ENCODE peak calls at places on chromosomes 3 and 15, in four cellular contexts. G, V, U and O are unnamed samples.

GRCh38 chr3:48130321-48130881 is 57.8 kb downstream of the CDC25A start:
- ATAC-seq in G (no peak), V (peak), U (no peak), O (peak)

GRCh38 chr3:187705164-187705563 is 2.8 kb upstream of the RTP2 start:
- ATAC-seq in G (no peak), U (no peak), V (no peak), O (no peak)

GRCh38 chr3:111581403-111582113 is 13.6 kb downstream of the ZBED2 start:
- ATAC-seq in G (no peak), V (no peak), U (no peak), O (no peak)

GRCh38 chr3:171760475-171760874 is 49.8 kb downstream of the PLD1 start:
- ATAC-seq in V (no peak), G (peak), U (no peak), O (no peak)

GRCh38 chr3:187567741-187568140 is 102.5 kb downstream of the SST start:
- ATAC-seq in V (no peak), G (no peak), U (no peak), O (no peak)

GRCh38 chr15:87959080-87959479 is 297.5 kb downstream of the NTRK3 start:
- ATAC-seq in G (no peak), V (peak), U (peak), O (no peak)

GRCh38 chr3:168088106-168088722 is 7.5 kb downstream of the GOLIM4 start:
- ATAC-seq in G (peak), U (peak), V (peak), O (no peak)

GRCh38 chr3:150723946-150724345 is 20.2 kb upstream of the ERICH6 start:
- ATAC-seq in G (no peak), V (no peak), U (no peak), O (no peak)

GRCh38 chr3:141493152-141493551 is 6.3 kb downstream of the RASA2 start:
- ATAC-seq in G (peak), U (no peak), V (no peak), O (no peak)

GRCh38 chr3:86969500-86970189 is 21.3 kb downstream of the VGLL3 start:
- ATAC-seq in G (peak), V (peak), U (peak), O (no peak)

GRCh38 chr3:117308756-117309155 is 599.2 kb downstream of the TUSC7 start:
- ATAC-seq in U (no peak), G (no peak), V (no peak), O (no peak)

GRCh38 chr3:10753964-10754363 is 62.1 kb upstream of the SLC6A11 start:
- ATAC-seq in U (no peak), G (peak), V (peak), O (no peak)

GRCh38 chr3:99699841-99700240 is 61.4 kb downstream of the COL8A1 start:
- ATAC-seq in V (no peak), U (no peak), G (no peak), O (no peak)

GRCh38 chr15:50059883-50060282 is 59.1 kb downstream of the ATP8B4 start:
- ATAC-seq in U (no peak), V (no peak), G (no peak), O (no peak)

GRCh38 chr15:48298914-48299313 is 32.3 kb upstream of the DUT start:
- ATAC-seq in G (no peak), V (no peak), U (no peak), O (no peak)

GRCh38 chr3:98553021-98553563 is 21.3 kb downstream of the GPR15 start:
- ATAC-seq in U (no peak), V (peak), G (peak), O (no peak)

GRCh38 chr3:170584585-170585007 is 1.3 kb downstream of the SLC7A14 start:
- ATAC-seq in U (peak), V (peak), G (peak), O (no peak)

GRCh38 chr3:52484680-52485461 is 10.3 kb upstream of the STAB1 start:
- ATAC-seq in V (no peak), G (no peak), U (no peak), O (no peak)

GRCh38 chr3:129312021-129312639 is 33.5 kb downstream of the HMCES start:
- ATAC-seq in G (no peak), U (no peak), V (no peak), O (no peak)

GRCh38 chr3:129313983-129314756 is 35.5 kb downstream of the HMCES start:
- ATAC-seq in U (peak), V (peak), G (peak), O (peak)

GRCh38 chr3:129312671-129313414 is 34.2 kb downstream of the HMCES start:
- ATAC-seq in U (peak), G (no peak), V (peak), O (no peak)

GRCh38 chr3:129314757-129315385 is 36.2 kb downstream of the HMCES start:
- ATAC-seq in G (peak), U (peak), V (peak), O (peak)

GRCh38 chr3:129313415-129313982 is 34.8 kb downstream of the HMCES start:
- ATAC-seq in U (peak), V (peak), G (peak), O (no peak)
- H3K4me3 ChIP-seq in U (no peak), V (no peak), G (no peak), O (no peak)

GRCh38 chr3:123152656-123153055 is 49.1 kb upstream of the SEC22A start:
- ATAC-seq in V (no peak), U (no peak), G (peak), O (peak)

GRCh38 chr3:123153124-123153523 is 48.6 kb upstream of the SEC22A start:
- ATAC-seq in V (no peak), G (peak), U (no peak), O (no peak)

GRCh38 chr3:123150449-123150954 is 51.2 kb upstream of the SEC22A start:
- ATAC-seq in V (no peak), U (no peak), G (no peak), O (no peak)

GRCh38 chr3:123149525-123149924 is 52.2 kb upstream of the SEC22A start:
- ATAC-seq in U (no peak), G (no peak), V (no peak), O (no peak)

DNA sequence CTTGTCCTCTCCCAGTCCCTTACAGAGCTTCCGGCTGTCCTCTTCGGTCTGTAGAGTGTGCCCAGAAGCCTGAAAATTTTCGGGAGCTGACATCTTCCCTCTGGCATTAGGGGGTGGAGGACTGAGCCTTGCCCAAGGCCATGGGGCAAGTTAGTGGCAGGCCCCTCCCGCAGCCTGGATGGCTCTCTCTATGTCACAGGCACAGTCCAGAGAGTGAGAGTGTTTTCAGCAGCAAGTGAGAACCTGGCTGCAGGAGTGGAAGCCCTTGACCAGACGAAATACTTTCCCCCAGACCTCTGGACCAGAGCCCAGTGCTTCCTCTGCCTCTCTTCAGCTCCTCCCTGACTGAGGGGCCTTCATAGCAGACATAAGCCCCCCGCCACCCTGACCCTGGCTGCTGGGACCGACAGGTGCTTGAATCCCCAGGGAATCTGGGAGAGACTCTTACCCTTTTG is 50.5 kb upstream of the SEC22A start:
- ATAC-seq in G (no peak), U (no peak), V (no peak), O (no peak)
- H3K27ac ChIP-seq in G (no peak), U (no peak), V (no peak), O (no peak)

GRCh38 chr3:88896026-88896425 is 211.4 kb upstream of the EPHA3 start:
- ATAC-seq in U (no peak), V (no peak), G (no peak), O (no peak)
- TF ChIP-seq EP300 in U (no peak), V (no peak), G (no peak), O (no peak)

GRCh38 chr3:128503751-128504532 is 10.9 kb upstream of the GATA2 start:
- ATAC-seq in U (no peak), G (no peak), V (peak), O (no peak)
- H3K4me3 ChIP-seq in U (no peak), G (no peak), V (no peak), O (no peak)

DNA sequence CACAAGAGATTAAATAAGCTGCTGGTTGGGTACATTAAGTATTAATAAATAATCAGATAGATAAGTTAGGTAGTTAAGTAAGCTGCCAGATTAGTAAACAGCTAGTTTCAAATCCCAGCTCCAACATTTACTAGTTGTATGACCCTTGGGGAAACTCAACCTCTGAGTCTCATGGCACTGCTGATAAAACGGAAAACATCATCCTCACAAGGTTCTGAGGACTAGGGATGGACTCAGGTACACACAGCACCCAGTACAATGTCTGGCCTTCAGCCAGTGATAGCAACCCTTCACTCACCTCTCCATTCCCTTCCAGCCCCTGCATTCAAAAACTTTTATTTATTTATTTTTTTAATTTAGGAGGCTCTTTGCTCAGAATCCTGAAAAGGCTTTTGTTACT is 32.3 kb downstream of the B3GNT5 start:
- ATAC-seq in U (peak), V (no peak), G (peak), O (no peak)
- H3K27ac ChIP-seq in U (peak), V (peak), G (peak), O (peak)

GRCh38 chr3:23985752-23986544 is 40.9 kb downstream of the NR1D2 start:
- ATAC-seq in G (peak), V (no peak), U (no peak), O (no peak)

GRCh38 chr3:23987376-23987775 is 42.3 kb downstream of the NR1D2 start:
- ATAC-seq in U (no peak), G (no peak), V (peak), O (no peak)

GRCh38 chr3:23981136-23981535 is 36.0 kb downstream of the NR1D2 start:
- ATAC-seq in V (no peak), U (peak), G (no peak), O (peak)

GRCh38 chr3:23981955-23982354 is 36.9 kb downstream of the NR1D2 start:
- ATAC-seq in U (peak), V (peak), G (no peak), O (no peak)

DNA sequence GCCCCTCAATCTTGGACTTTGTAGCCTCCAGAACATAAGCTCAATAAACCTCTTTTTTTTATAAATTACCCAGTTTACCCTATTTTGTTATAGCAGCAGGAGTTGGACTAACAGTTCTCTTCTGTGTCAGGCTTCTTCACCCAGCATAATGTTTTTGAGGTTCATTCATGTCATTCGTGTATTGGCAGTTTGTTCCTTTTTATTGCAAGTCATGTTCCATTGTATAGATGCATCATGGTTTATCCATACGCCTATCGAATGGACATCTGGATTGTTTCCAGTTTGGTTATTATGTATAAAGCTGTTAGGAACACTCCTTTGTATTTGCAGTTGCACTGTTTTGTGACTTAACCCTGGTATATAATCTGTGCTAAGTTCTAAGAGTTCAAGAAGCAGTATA is 39.8 kb downstream of the NR1D2 start:
- ATAC-seq in V (no peak), G (no peak), U (no peak), O (no peak)
- TF ChIP-seq EP300 in V (no peak), G (no peak), U (no peak), O (no peak)

GRCh38 chr3:158735296-158736033 is 3.2 kb upstream of the RARRES1 start:
- ATAC-seq in U (no peak), G (no peak), V (no peak), O (no peak)

GRCh38 chr3:158728851-158729250 is 3.4 kb downstream of the RARRES1 start:
- ATAC-seq in V (no peak), U (no peak), G (no peak), O (no peak)

GRCh38 chr3:158731525-158731924 is 732 bp downstream of the RARRES1 start:
- ATAC-seq in G (no peak), V (no peak), U (no peak), O (no peak)

GRCh38 chr3:158732856-158733200 is 571 bp upstream of the RARRES1 start:
- ATAC-seq in U (peak), V (no peak), G (no peak), O (no peak)

DNA sequence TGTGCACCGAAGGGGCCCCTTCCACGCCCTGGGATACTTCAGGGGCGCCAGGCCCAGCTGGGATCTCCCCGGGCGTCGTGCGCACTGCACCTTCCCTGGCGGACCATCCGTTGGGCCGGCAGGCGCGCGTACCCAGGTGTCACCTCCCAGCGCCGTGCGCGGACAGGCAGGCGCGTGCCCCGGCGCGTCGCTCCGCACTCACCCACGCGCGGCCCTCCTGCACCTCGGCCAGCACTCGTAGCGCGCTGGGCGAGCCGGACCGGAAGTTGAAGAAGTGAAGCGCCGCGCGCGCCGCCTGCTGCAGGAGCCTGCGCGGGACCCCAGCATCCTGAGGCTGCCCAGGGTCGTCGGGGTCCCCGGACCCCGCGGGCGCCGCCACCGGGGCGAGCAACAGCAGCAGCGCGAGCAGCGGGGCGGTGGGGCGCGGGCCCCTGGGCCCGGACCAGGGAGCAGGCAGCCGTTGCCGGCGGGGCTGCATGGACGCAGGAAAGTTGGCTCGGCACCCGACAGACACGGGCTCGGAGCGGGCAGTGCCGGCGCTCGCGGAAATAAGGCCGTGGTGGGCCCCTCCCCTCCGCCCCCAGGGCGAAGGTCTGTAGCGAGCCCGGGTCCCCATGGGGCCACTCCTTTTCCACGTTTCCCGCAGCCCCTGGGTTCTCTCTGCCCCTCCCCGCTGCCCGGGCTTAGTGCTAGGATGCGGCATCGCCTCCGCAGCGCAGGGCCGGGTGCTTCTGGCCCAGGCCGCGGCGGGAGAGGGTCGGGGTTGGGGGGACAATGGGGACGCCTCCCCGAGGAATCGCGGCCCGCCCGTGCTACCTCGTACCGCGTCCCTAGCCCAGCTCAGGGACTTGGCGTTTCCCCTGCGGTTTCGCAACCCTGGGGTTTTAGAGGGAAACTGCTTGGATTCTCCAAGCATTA is at the start of gene RARRES1:
- ATAC-seq in G (peak), V (no peak), U (peak), O (peak)
- H3K4me3 ChIP-seq in G (peak), V (no peak), U (peak), O (peak)

GRCh38 chr15:31278544-31279220 is 48.0 kb upstream of the KLF13 start:
- ATAC-seq in U (no peak), V (no peak), G (no peak), O (no peak)
- H3K27ac ChIP-seq in U (no peak), V (no peak), G (no peak), O (no peak)

DNA sequence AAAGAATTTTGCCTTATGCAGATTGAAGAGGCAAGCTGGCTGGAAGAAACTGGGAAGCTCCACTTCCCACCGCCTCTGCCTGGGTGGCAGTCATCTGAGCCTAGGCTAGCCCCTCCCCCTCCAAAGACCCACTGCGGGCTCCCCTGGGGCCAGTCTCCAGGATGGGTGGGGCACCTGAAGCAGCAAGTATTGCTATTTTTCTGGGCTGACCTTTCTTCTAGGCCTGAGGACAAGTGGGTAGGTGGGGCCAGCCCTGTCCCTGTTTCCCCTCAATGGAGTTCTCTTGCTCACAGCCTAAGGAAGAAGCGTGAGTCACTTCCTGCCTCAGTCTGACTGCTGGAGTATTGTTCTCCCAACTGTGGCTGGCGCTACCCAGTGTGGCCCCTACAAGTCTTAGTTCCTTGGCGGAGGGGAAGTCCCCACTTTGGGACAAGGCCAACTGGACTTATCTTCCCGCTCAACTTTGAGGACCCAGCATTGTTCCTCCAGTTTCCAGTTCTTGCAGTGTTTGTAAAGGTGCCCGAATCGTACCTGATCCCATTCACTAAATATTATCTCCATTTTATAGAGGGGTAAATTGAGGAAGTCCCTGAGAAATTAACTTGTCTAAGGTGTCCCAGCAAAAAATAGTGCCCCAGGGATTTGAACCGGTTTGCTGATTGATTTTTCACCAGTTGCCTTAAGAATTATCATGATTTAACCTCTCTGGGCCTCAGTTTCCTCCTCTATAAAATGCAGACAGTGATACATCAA is 1.4 kb downstream of the FURIN start:
- ATAC-seq in G (peak), V (peak), U (peak), O (peak)
- TF ChIP-seq EP300 in G (no peak), V (no peak), U (no peak), O (no peak)